ENCODE peak calls at places on chromosomes 12 and 14, in seven cellular contexts. L is Daoy; T is islet precursor cell; C is kidney tubule cell; A is stromal cell of bone marrow; D is stimulated activated CD4-positive, alpha-beta T cell treated with anti-CD3 and anti-CD28 coated beads, Interleukin-15, amount 100 ng/mL, for 1 hour; R is activated naive CD4-positive, alpha-beta T cell treated with anti-CD3 and anti-CD28 coated beads, Interleukin-2, amount 10 ng/mL, durations not matched to agents 7 days and 5 days. U is an unnamed sample.

GRCh38 chr12:50799908-50800307 is 36.0 kb downstream of the ATF1 start:
- DNase-seq in T (no peak), A (no peak), L (no peak), C (no peak), R (no peak), D (no peak), U (no peak)

GRCh38 chr14:51369814-51370213 is 129.8 kb downstream of the TMX1 start:
- DNase-seq in C (peak), L (peak), R (peak), T (no peak), D (no peak), A (no peak), U (no peak)

GRCh38 chr14:77184396-77185092 is 2.9 kb downstream of the TMEM63C start:
- DNase-seq in L (peak), D (no peak), T (no peak), C (no peak), R (no peak), A (no peak), U (no peak)

GRCh38 chr14:44297437-44297836 is 209.6 kb downstream of the FSCB start:
- DNase-seq in A (no peak), C (no peak), T (no peak), D (no peak), R (no peak), L (no peak), U (no peak)

GRCh38 chr12:54560374-54560858 is 11.0 kb downstream of the PDE1B start:
- DNase-seq in R (peak), C (peak), A (peak), T (peak), D (peak), L (peak), U (peak)

GRCh38 chr14:30966415-30967363 is 58.8 kb upstream of the AP4S1 start:
- DNase-seq in A (no peak), C (peak), T (no peak), L (peak), R (no peak), D (no peak), U (peak)

GRCh38 chr12:116990971-116991966 is 80.5 kb downstream of the FBXW8 start:
- DNase-seq in R (no peak), T (no peak), A (no peak), D (no peak), C (no peak), L (no peak), U (no peak)

GRCh38 chr14:69259531-69260245 is at the start of gene GALNT16:
- DNase-seq in D (no peak), T (peak), R (no peak), A (no peak), L (peak), C (peak), U (peak)

GRCh38 chr12:11746024-11746771 is 96.7 kb downstream of the ETV6 start:
- DNase-seq in L (peak), A (no peak), D (no peak), R (no peak), C (peak), T (peak), U (peak)

GRCh38 chr12:76762556-76762955 is 1.4 kb upstream of the ZDHHC17 start:
- DNase-seq in A (no peak), R (no peak), T (peak), C (peak), D (no peak), L (no peak), U (no peak)

GRCh38 chr14:76644875-76645518 is 116.3 kb upstream of the VASH1 start:
- DNase-seq in C (peak), L (peak), T (peak), R (peak), A (peak), D (no peak), U (peak)

GRCh38 chr12:130104596-130105253 is 57.5 kb upstream of the FZD10 start:
- DNase-seq in T (peak), C (no peak), D (no peak), A (no peak), R (no peak), L (peak), U (no peak)

GRCh38 chr12:108734200-108734906 is 3.0 kb upstream of the CORO1C start:
- DNase-seq in A (peak), T (peak), R (no peak), C (peak), L (peak), D (no peak), U (peak)

GRCh38 chr14:101103321-101103901 is 199.9 kb upstream of the RTL1 start:
- DNase-seq in C (peak), A (no peak), T (peak), D (no peak), L (no peak), R (no peak), U (no peak)

GRCh38 chr14:71244341-71244740 is 337.1 kb downstream of the PCNX1 start:
- DNase-seq in C (no peak), R (no peak), L (no peak), D (no peak), T (no peak), A (no peak), U (no peak)

GRCh38 chr12:74051848-74052247 is 485.8 kb upstream of the ATXN7L3B start:
- DNase-seq in D (no peak), R (no peak), L (no peak), A (no peak), T (no peak), C (no peak), U (no peak)

U was measured in HT1080.